ENCODE peak calls at places on chromosomes 1 and 21, in seven cellular contexts. One of them, this sample, is unnamed. For H3K4me1, the result is how much of the 10 kb centered on the place peaks cover.

GRCh38 chr1:2229032-2229920 is 1.2 kb downstream of the SKI start:
- DNase-seq in tibial nerve: no peak
- DNase-seq in A549: no peak
- DNase-seq in sigmoid colon: peak
- DNase-seq in heart left ventricle: peak
- DNase-seq in stomach: peak
- DNase-seq in transverse colon: peak
- DNase-seq in this sample: peak

GRCh38 chr1:22633697-22634463 is 2.5 kb upstream of the C1QA start:
- DNase-seq in tibial nerve: no peak
- DNase-seq in A549: no peak
- DNase-seq in sigmoid colon: no peak
- DNase-seq in heart left ventricle: no peak
- DNase-seq in stomach: no peak
- DNase-seq in transverse colon: no peak
- DNase-seq in this sample: no peak

GRCh38 chr1:9628541-9629444 is 22.7 kb upstream of the PIK3CD start:
- DNase-seq in tibial nerve: no peak
- DNase-seq in A549: no peak
- DNase-seq in sigmoid colon: no peak
- DNase-seq in heart left ventricle: no peak
- DNase-seq in stomach: no peak
- DNase-seq in transverse colon: no peak
- DNase-seq in this sample: no peak

GRCh38 chr21:37914211-37914900 is 1.9 kb downstream of the KCNJ6 start:
- DNase-seq in tibial nerve: no peak
- DNase-seq in A549: no peak
- DNase-seq in sigmoid colon: no peak
- DNase-seq in heart left ventricle: no peak
- DNase-seq in stomach: no peak
- DNase-seq in transverse colon: no peak
- DNase-seq in this sample: peak

GRCh38 chr1:246497331-246497915 is 9.7 kb downstream of the SMYD3 start:
- DNase-seq in tibial nerve: peak
- DNase-seq in A549: peak
- DNase-seq in sigmoid colon: no peak
- DNase-seq in heart left ventricle: no peak
- DNase-seq in stomach: no peak
- DNase-seq in transverse colon: no peak
- DNase-seq in this sample: no peak

GRCh38 chr1:188660573-188660972 is 1817.1 kb downstream of the BRINP3 start:
- DNase-seq in tibial nerve: no peak
- DNase-seq in A549: no peak
- DNase-seq in sigmoid colon: no peak
- DNase-seq in heart left ventricle: no peak
- DNase-seq in stomach: no peak
- DNase-seq in transverse colon: no peak
- DNase-seq in this sample: no peak

GRCh38 chr21:14863745-14864210 is 201.0 kb downstream of the NRIP1 start:
- DNase-seq in tibial nerve: peak
- DNase-seq in A549: no peak
- DNase-seq in sigmoid colon: no peak
- DNase-seq in heart left ventricle: no peak
- DNase-seq in stomach: no peak
- DNase-seq in transverse colon: no peak
- DNase-seq in this sample: no peak

GRCh38 chr1:163170975-163171676 is 31.6 kb downstream of the RGS5 start:
- DNase-seq in tibial nerve: no peak
- DNase-seq in A549: peak
- DNase-seq in sigmoid colon: no peak
- DNase-seq in heart left ventricle: no peak
- DNase-seq in stomach: no peak
- DNase-seq in transverse colon: no peak
- DNase-seq in this sample: no peak

GRCh38 chr1:152884085-152884484 is 6.0 kb downstream of the SMCP start:
- DNase-seq in tibial nerve: no peak
- DNase-seq in A549: no peak
- DNase-seq in sigmoid colon: no peak
- DNase-seq in heart left ventricle: no peak
- DNase-seq in stomach: no peak
- DNase-seq in transverse colon: no peak
- DNase-seq in this sample: no peak

GRCh38 chr1:109478806-109479205 is 4.9 kb upstream of the ATXN7L2 start:
- DNase-seq in tibial nerve: no peak
- DNase-seq in A549: no peak
- DNase-seq in sigmoid colon: no peak
- DNase-seq in heart left ventricle: no peak
- DNase-seq in stomach: peak
- DNase-seq in transverse colon: peak
- DNase-seq in this sample: peak

GRCh38 chr1:16237343-16237830 is 404 bp upstream of the CPLANE2 start:
- DNase-seq in tibial nerve: no peak
- DNase-seq in A549: no peak
- DNase-seq in sigmoid colon: peak
- DNase-seq in heart left ventricle: no peak
- DNase-seq in stomach: no peak
- DNase-seq in transverse colon: no peak
- DNase-seq in this sample: no peak

GRCh38 chr1:33347650-33347992 is 26.7 kb upstream of the A3GALT2 start:
- DNase-seq in tibial nerve: no peak
- DNase-seq in A549: peak
- DNase-seq in sigmoid colon: peak
- DNase-seq in heart left ventricle: peak
- DNase-seq in stomach: no peak
- DNase-seq in transverse colon: peak
- DNase-seq in this sample: no peak

GRCh38 chr1:218425647-218426342 is 80.7 kb downstream of the TGFB2 start:
- DNase-seq in tibial nerve: no peak
- DNase-seq in A549: peak
- DNase-seq in sigmoid colon: no peak
- DNase-seq in heart left ventricle: no peak
- DNase-seq in stomach: no peak
- DNase-seq in transverse colon: no peak
- DNase-seq in this sample: no peak

GRCh38 chr1:244113532-244114320 is 62.6 kb downstream of the ZBTB18 start:
- DNase-seq in tibial nerve: no peak
- DNase-seq in A549: no peak
- DNase-seq in sigmoid colon: no peak
- DNase-seq in heart left ventricle: no peak
- DNase-seq in stomach: no peak
- DNase-seq in transverse colon: no peak
- DNase-seq in this sample: no peak

GRCh38 chr1:110606784-110607662 is 865 bp upstream of the KCNA2 start:
- DNase-seq in tibial nerve: no peak
- DNase-seq in A549: no peak
- DNase-seq in sigmoid colon: no peak
- DNase-seq in heart left ventricle: peak
- DNase-seq in stomach: no peak
- DNase-seq in transverse colon: peak
- DNase-seq in this sample: peak

GRCh38 chr1:31376374-31377134 is 3.7 kb upstream of the FABP3 start:
- DNase-seq in tibial nerve: no peak
- DNase-seq in A549: peak
- DNase-seq in sigmoid colon: peak
- DNase-seq in heart left ventricle: no peak
- DNase-seq in stomach: no peak
- DNase-seq in transverse colon: no peak
- DNase-seq in this sample: no peak

GRCh38 chr21:41411449-41412089 is 14.5 kb upstream of the MX1 start:
- DNase-seq in tibial nerve: no peak
- DNase-seq in A549: no peak
- DNase-seq in sigmoid colon: no peak
- DNase-seq in heart left ventricle: peak
- DNase-seq in stomach: peak
- DNase-seq in transverse colon: peak
- DNase-seq in this sample: peak

GRCh38 chr1:67570473-67571143 is 114.4 kb upstream of the GADD45A start:
- DNase-seq in tibial nerve: no peak
- DNase-seq in A549: peak
- DNase-seq in sigmoid colon: no peak
- DNase-seq in heart left ventricle: no peak
- DNase-seq in stomach: no peak
- DNase-seq in transverse colon: no peak
- DNase-seq in this sample: no peak

GRCh38 chr1:204254031-204254661 is 40.4 kb upstream of the GOLT1A start:
- DNase-seq in tibial nerve: peak
- DNase-seq in A549: no peak
- DNase-seq in sigmoid colon: peak
- DNase-seq in heart left ventricle: peak
- DNase-seq in stomach: peak
- DNase-seq in transverse colon: peak
- DNase-seq in this sample: peak

GRCh38 chr1:181033799-181034391 is at the start of gene MR1:
- DNase-seq in tibial nerve: peak
- DNase-seq in A549: peak
- DNase-seq in sigmoid colon: no peak
- DNase-seq in heart left ventricle: no peak
- DNase-seq in stomach: no peak
- DNase-seq in transverse colon: no peak
- DNase-seq in this sample: peak

GRCh38 chr21:44952116-44952928 is 12.5 kb downstream of the SLX9 start:
- DNase-seq in tibial nerve: no peak
- DNase-seq in A549: no peak
- DNase-seq in sigmoid colon: no peak
- DNase-seq in heart left ventricle: peak
- DNase-seq in stomach: no peak
- DNase-seq in transverse colon: no peak
- DNase-seq in this sample: no peak

GRCh38 chr1:85465791-85466134 is 804 bp upstream of the DDAH1 start:
- DNase-seq in tibial nerve: no peak
- DNase-seq in A549: no peak
- DNase-seq in sigmoid colon: no peak
- DNase-seq in heart left ventricle: no peak
- DNase-seq in stomach: no peak
- DNase-seq in transverse colon: no peak
- DNase-seq in this sample: no peak

GRCh38 chr1:11790880-11791715 is 14.7 kb downstream of the MTHFR start:
- DNase-seq in tibial nerve: peak
- DNase-seq in A549: peak
- DNase-seq in sigmoid colon: peak
- DNase-seq in heart left ventricle: peak
- DNase-seq in stomach: peak
- DNase-seq in transverse colon: peak
- DNase-seq in this sample: peak

GRCh38 chr1:151313501-151313900 is 13.7 kb downstream of the PI4KB start:
- DNase-seq in tibial nerve: no peak
- DNase-seq in A549: no peak
- DNase-seq in sigmoid colon: peak
- DNase-seq in heart left ventricle: peak
- DNase-seq in stomach: no peak
- DNase-seq in transverse colon: no peak
- DNase-seq in this sample: no peak

DNA sequence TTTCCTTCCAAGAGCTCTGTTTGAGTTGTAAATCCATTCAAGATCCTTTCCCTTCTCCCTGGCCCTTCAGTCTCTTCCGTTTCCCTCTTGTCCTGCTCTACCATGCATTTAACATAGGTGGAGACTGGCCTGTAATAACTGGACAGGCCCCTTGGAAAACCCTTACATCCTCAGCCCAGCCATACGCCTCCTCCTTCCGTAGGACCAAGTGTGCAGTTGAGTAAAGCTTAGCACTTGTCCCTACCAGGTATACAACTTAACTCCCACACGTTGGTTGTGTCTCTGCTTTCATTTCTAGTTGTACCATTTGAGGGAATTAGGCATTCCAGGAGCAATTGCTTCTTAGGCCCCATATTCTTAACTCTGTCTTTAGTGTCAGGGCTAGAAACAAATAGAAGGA is 6.4 kb downstream of the MAN1C1 start:
- DNase-seq in tibial nerve: no peak
- DNase-seq in A549: no peak
- DNase-seq in sigmoid colon: no peak
- DNase-seq in heart left ventricle: no peak
- DNase-seq in stomach: no peak
- DNase-seq in transverse colon: no peak
- DNase-seq in this sample: no peak
- H3K4me1 ChIP-seq in tibial nerve: under half
- H3K4me1 ChIP-seq in A549: under half
- H3K4me1 ChIP-seq in sigmoid colon: under half
- H3K4me1 ChIP-seq in heart left ventricle: under half
- H3K4me1 ChIP-seq in stomach: half or more
- H3K4me1 ChIP-seq in transverse colon: under half
- H3K4me1 ChIP-seq in this sample: under half

GRCh38 chr1:226223786-226224244 is 351 bp downstream of the MIXL1 start:
- DNase-seq in tibial nerve: no peak
- DNase-seq in A549: no peak
- DNase-seq in sigmoid colon: no peak
- DNase-seq in heart left ventricle: no peak
- DNase-seq in stomach: peak
- DNase-seq in transverse colon: peak
- DNase-seq in this sample: peak
- TF ChIP-seq POLR2A in tibial nerve: no peak
- TF ChIP-seq POLR2A in A549: no peak
- TF ChIP-seq POLR2A in sigmoid colon: no peak
- TF ChIP-seq POLR2A in heart left ventricle: no peak
- TF ChIP-seq POLR2A in stomach: no peak
- TF ChIP-seq POLR2A in transverse colon: no peak
- TF ChIP-seq POLR2A in this sample: no peak

GRCh38 chr1:202210370-202210769 is 16.8 kb downstream of the LGR6 start:
- DNase-seq in tibial nerve: no peak
- DNase-seq in A549: no peak
- DNase-seq in sigmoid colon: no peak
- DNase-seq in heart left ventricle: no peak
- DNase-seq in stomach: no peak
- DNase-seq in transverse colon: no peak
- DNase-seq in this sample: peak
- TF ChIP-seq CTCF in tibial nerve: no peak
- TF ChIP-seq CTCF in A549: peak
- TF ChIP-seq CTCF in sigmoid colon: no peak
- TF ChIP-seq CTCF in heart left ventricle: no peak
- TF ChIP-seq CTCF in stomach: no peak
- TF ChIP-seq CTCF in transverse colon: no peak
- TF ChIP-seq CTCF in this sample: peak

GRCh38 chr1:25033030-25033827 is 103.2 kb upstream of the RUNX3 start:
- DNase-seq in tibial nerve: no peak
- DNase-seq in A549: no peak
- DNase-seq in sigmoid colon: no peak
- DNase-seq in heart left ventricle: no peak
- DNase-seq in stomach: no peak
- DNase-seq in transverse colon: no peak
- DNase-seq in this sample: no peak
- H3K4me1 ChIP-seq in tibial nerve: under half
- H3K4me1 ChIP-seq in A549: under half
- H3K4me1 ChIP-seq in sigmoid colon: under half
- H3K4me1 ChIP-seq in heart left ventricle: under half
- H3K4me1 ChIP-seq in stomach: half or more
- H3K4me1 ChIP-seq in transverse colon: under half
- H3K4me1 ChIP-seq in this sample: under half

GRCh38 chr1:154404984-154405761 is at the start of gene IL6R:
- DNase-seq in tibial nerve: peak
- DNase-seq in A549: peak
- DNase-seq in sigmoid colon: peak
- DNase-seq in heart left ventricle: peak
- DNase-seq in stomach: peak
- DNase-seq in transverse colon: peak
- DNase-seq in this sample: peak
- TF ChIP-seq POLR2A in tibial nerve: peak
- TF ChIP-seq POLR2A in A549: peak
- TF ChIP-seq POLR2A in sigmoid colon: peak
- TF ChIP-seq POLR2A in heart left ventricle: peak
- TF ChIP-seq POLR2A in stomach: peak
- TF ChIP-seq POLR2A in transverse colon: peak
- TF ChIP-seq POLR2A in this sample: no peak